ENCODE peak calls at places on chromosomes 11 and 22, in eight cellular contexts. P, N, U, L, A, X, J and H are unnamed samples.

GRCh38 chr11:20671856-20672546 is 2.6 kb downstream of the NELL1 start:
- DNase-seq in J (no peak), N (no peak), P (no peak), L (no peak), X (no peak), A (no peak), U (no peak), H (no peak)

GRCh38 chr22:28282346-28282745 is 363.3 kb upstream of the PITPNB start:
- DNase-seq in L (no peak), P (no peak), X (no peak), U (no peak), N (no peak), A (no peak), J (no peak), H (no peak)

GRCh38 chr11:86942212-86942611 is 13.0 kb downstream of the FZD4 start:
- DNase-seq in N (no peak), U (no peak), X (no peak), A (no peak), P (no peak), L (no peak), J (no peak), H (peak; percentile 48)

GRCh38 chr22:27876684-27877083 is 42.4 kb downstream of the PITPNB start:
- DNase-seq in N (no peak), L (no peak), J (no peak), U (no peak), P (no peak), A (no peak), X (no peak), H (no peak)

GRCh38 chr11:117664897-117665296 is 132.1 kb downstream of the DSCAML1 start:
- DNase-seq in U (no peak), X (no peak), L (no peak), J (no peak), A (no peak), N (no peak), P (no peak), H (no peak)

GRCh38 chr11:28713850-28714249 is 605.7 kb downstream of the METTL15 start:
- DNase-seq in X (no peak), N (no peak), J (no peak), P (no peak), L (no peak), U (no peak), A (no peak), H (no peak)

GRCh38 chr11:96019810-96020747 is 96.2 kb upstream of the MTMR2 start:
- DNase-seq in P (no peak), N (no peak), A (no peak), L (no peak), U (no peak), J (no peak), X (no peak), H (no peak)

GRCh38 chr11:80798189-80798588 is 1357.4 kb upstream of the TENM4 start:
- DNase-seq in U (no peak), N (no peak), J (no peak), X (no peak), L (no peak), A (no peak), P (no peak), H (no peak)

GRCh38 chr11:27723685-27724084 is 23.4 kb upstream of the BDNF start:
- DNase-seq in P (no peak), U (no peak), A (no peak), N (no peak), X (no peak), J (no peak), L (no peak), H (no peak)

GRCh38 chr11:83157755-83158473 is 983 bp downstream of the PCF11 start:
- DNase-seq in J (peak; percentile 63), P (peak; percentile 57), L (no peak), X (no peak), U (peak; percentile 71), A (peak; percentile 19), N (peak; percentile 61), H (peak; percentile 70)
- TF ChIP-seq CTCF in J (peak; percentile 8), P (no peak), L (no peak), X (no peak), U (no peak), A (no peak), N (no peak), H (no peak)

DNA sequence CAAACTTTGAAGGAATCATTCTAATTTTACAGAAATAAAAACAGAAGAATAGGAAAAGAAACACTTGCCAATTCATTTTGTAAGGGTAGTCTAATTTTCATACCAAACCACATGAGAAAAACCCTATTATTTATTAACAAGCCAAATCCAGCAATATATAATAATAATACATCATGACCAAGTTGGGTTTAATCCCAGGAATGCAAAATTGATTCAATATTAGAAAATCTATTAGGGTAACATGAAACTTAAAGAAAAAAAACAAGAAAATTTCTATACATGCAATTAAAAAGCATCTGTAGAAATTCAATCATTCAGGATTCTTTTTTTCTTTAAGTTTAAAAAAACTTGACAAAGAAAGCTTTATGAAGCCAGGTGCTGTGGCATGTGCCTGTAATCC is 16.8 kb downstream of the MAPK1 start:
- DNase-seq in A (no peak), X (no peak), N (no peak), U (no peak), P (no peak), L (no peak), J (no peak), H (no peak)
- H3K27ac ChIP-seq in A (no peak overlapping the region), X (peak overlapping the region; percentile 81), N (no peak overlapping the region), U (peak overlapping the region; percentile 66), P (no peak overlapping the region), L (no peak overlapping the region), J (no peak overlapping the region), H (no peak overlapping the region)

GRCh38 chr22:38112361-38112760 is 1.9 kb upstream of the BAIAP2L2 start:
- DNase-seq in J (no peak), U (no peak), X (no peak), A (no peak), N (no peak), L (no peak), P (no peak), H (no peak)

GRCh38 chr22:38110863-38111852 is 674 bp upstream of the BAIAP2L2 start:
- DNase-seq in A (no peak), U (no peak), N (no peak), L (no peak), J (no peak), P (no peak), X (no peak), H (no peak)

GRCh38 chr22:38109391-38110000 is 988 bp downstream of the BAIAP2L2 start:
- DNase-seq in X (no peak), L (no peak), A (no peak), P (no peak), N (no peak), J (no peak), U (no peak), H (no peak)

GRCh38 chr22:38110008-38110862 is at the start of gene BAIAP2L2:
- DNase-seq in A (no peak), L (no peak), X (no peak), N (no peak), J (no peak), U (no peak), P (no peak), H (no peak)

DNA sequence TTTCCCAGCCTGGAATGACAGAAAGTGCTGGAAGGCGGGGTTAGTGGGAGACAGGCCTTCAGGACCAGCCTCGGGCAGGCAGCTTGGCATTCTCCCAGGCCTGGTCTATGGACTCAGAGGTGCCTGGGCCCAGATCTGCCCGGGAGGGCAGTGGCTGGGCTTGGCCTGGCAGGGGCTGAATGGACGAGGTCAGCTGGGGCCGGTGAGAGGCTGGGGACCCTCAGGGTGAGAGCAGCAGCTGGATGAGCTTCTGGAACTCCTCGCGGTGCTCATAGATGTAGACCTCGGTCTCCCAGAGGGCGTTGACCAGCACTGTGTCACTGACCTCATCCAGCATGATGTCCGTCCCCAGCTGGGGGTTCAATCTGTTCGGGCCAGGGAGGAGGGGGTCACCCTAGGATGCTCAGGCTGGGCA is 1.5 kb upstream of the BAIAP2L2 start:
- DNase-seq in X (no peak), N (no peak), A (no peak), P (no peak), U (no peak), L (no peak), J (no peak), H (no peak)
- TF ChIP-seq CTCF in X (no peak), N (no peak), A (no peak), P (no peak), U (no peak), L (no peak), J (no peak), H (no peak)

GRCh38 chr11:70378506-70379134 is 19.7 kb upstream of the CTTN start:
- DNase-seq in N (no peak), U (no peak), X (no peak), P (no peak), A (no peak), L (no peak), J (no peak), H (no peak)

GRCh38 chr11:70384486-70385152 is 13.7 kb upstream of the CTTN start:
- DNase-seq in N (no peak), X (no peak), P (no peak), L (no peak), A (no peak), U (no peak), J (no peak), H (no peak)

GRCh38 chr11:70383664-70384395 is 14.5 kb upstream of the CTTN start:
- DNase-seq in J (no peak), X (no peak), U (no peak), P (no peak), A (no peak), N (no peak), L (no peak), H (no peak)

GRCh38 chr11:70381872-70382842 is 16.2 kb upstream of the CTTN start:
- DNase-seq in X (no peak), P (no peak), U (no peak), N (no peak), L (no peak), J (no peak), A (no peak), H (no peak)

DNA sequence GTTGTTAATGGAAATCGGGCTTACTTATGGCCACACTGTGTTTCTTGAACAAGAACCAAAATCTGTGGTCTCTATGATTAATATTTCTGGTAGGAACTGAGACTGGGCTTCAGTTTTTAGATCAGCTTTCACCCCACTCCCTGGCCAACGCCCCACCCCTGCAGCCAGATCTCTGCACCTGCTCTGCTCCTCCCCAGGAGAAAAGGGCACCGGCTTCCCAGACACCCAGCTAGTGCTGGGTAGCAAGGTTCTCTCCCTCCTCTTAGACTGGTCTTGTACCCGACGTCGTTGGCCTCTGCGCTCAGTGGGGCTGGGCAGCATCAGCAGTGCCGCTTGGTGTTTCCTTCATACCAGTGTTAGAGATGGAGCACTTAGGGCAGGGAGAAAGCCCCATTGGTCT is 17.0 kb upstream of the CTTN start:
- DNase-seq in X (no peak), A (no peak), L (no peak), P (no peak), U (no peak), N (no peak), J (no peak), H (no peak)
- H3K27ac ChIP-seq in X (no peak overlapping the region), A (no peak overlapping the region), L (no peak overlapping the region), P (no peak overlapping the region), U (no peak overlapping the region), N (no peak overlapping the region), J (no peak overlapping the region), H (no peak overlapping the region)

DNA sequence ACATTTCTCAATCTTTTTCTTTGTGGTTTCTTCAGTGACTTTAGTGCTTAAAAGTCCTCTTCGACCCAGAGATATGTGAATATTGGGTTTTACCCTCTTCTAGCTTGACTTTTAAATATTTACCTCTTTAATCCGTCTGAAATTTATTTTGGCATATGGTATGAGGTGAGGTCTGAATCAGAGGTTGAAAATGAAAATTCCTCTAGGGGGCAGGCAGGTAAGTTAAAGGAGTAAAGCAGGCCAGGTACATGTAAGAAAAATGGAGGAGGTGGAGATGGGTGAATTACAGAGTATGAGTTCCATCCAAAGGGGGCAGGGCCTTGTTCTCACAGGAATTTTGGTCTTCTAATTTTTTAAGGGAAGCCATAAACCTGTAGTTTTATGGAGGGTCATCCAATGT is 263.8 kb upstream of the NARS2 start:
- DNase-seq in A (no peak), X (no peak), P (no peak), U (no peak), J (peak; percentile 29), N (no peak), L (no peak), H (no peak)
- TF ChIP-seq CTCF in A (no peak), X (no peak), P (no peak), U (no peak), J (peak; percentile 36), N (no peak), L (no peak), H (no peak)